ENCODE peak calls at places on chromosomes 16 and 17, in four cellular contexts. I, H, Y and F are unnamed samples.

GRCh38 chr17:77884019-77884418 is 74.5 kb upstream of the TNRC6C start:
- DNase-seq in I (no peak), H (no peak), Y (no peak), F (no peak)

GRCh38 chr16:67249178-67249759 is 490 bp downstream of the SLC9A5 start:
- DNase-seq in I (no peak), H (no peak), Y (no peak), F (no peak)

GRCh38 chr17:63096426-63096825 is 130.4 kb downstream of the TANC2 start:
- DNase-seq in I (no peak), H (peak), Y (peak), F (peak)

GRCh38 chr17:39096435-39097158 is 54.8 kb downstream of the PLXDC1 start:
- DNase-seq in I (no peak), H (no peak), Y (no peak), F (no peak)

GRCh38 chr17:68288375-68288774 is 2.6 kb downstream of the SLC16A6 start:
- DNase-seq in I (no peak), H (no peak), Y (no peak), F (no peak)

GRCh38 chr17:35498429-35499178 is 38.9 kb downstream of the SLFN12L start:
- DNase-seq in I (no peak), H (no peak), Y (no peak), F (no peak)

GRCh38 chr16:59635674-59636073 is 901.6 kb upstream of the GOT2 start:
- DNase-seq in I (no peak), H (peak), Y (peak), F (no peak)

GRCh38 chr17:58452738-58453137 is 35.4 kb upstream of the RNF43 start:
- DNase-seq in I (no peak), H (no peak), Y (no peak), F (no peak)

GRCh38 chr17:4914009-4914408 is 11.1 kb upstream of the CHRNE start:
- DNase-seq in I (no peak), H (no peak), Y (peak), F (no peak)

GRCh38 chr17:72104164-72104862 is 16.5 kb upstream of the SOX9 start:
- DNase-seq in I (no peak), H (no peak), Y (no peak), F (no peak)

GRCh38 chr16:49459953-49460735 is 86.5 kb downstream of the C16orf78 start:
- DNase-seq in I (peak), H (no peak), Y (no peak), F (no peak)

GRCh38 chr17:44384823-44385286 is 4.6 kb downstream of the ITGA2B start:
- DNase-seq in I (no peak), H (no peak), Y (no peak), F (no peak)

GRCh38 chr16:24544640-24545039 is 5.3 kb downstream of the RBBP6 start:
- DNase-seq in I (no peak), H (no peak), Y (peak), F (no peak)

GRCh38 chr17:8409966-8410881 is 12.6 kb upstream of the RNF222 start:
- DNase-seq in I (peak), H (no peak), Y (peak), F (peak)

GRCh38 chr16:57533618-57534336 is 2.6 kb downstream of the CCDC102A start:
- DNase-seq in I (peak), H (no peak), Y (no peak), F (no peak)

GRCh38 chr16:50667497-50668367 is 13.4 kb downstream of the SNX20 start:
- DNase-seq in I (no peak), H (no peak), Y (no peak), F (no peak)

GRCh38 chr17:34156401-34156740 is 98.7 kb upstream of the CCL2 start:
- DNase-seq in I (no peak), H (no peak), Y (no peak), F (no peak)

GRCh38 chr16:11203111-11203623 is 52.8 kb downstream of the SOCS1 start:
- DNase-seq in I (no peak), H (no peak), Y (no peak), F (no peak)

GRCh38 chr16:64391009-64391663 is 730.7 kb downstream of the CDH11 start:
- DNase-seq in I (no peak), H (no peak), Y (no peak), F (no peak)

GRCh38 chr16:81808933-81809480 is 29.9 kb downstream of the PLCG2 start:
- DNase-seq in I (no peak), H (no peak), Y (no peak), F (no peak)

GRCh38 chr16:89409161-89409711 is 81.1 kb downstream of the ANKRD11 start:
- DNase-seq in I (no peak), H (no peak), Y (no peak), F (no peak)

GRCh38 chr16:68259421-68259820 is 4.9 kb upstream of the SLC7A6 start:
- DNase-seq in I (no peak), H (no peak), Y (no peak), F (no peak)

GRCh38 chr16:31708348-31708747 is 165.3 kb upstream of the ZNF267 start:
- DNase-seq in I (no peak), H (no peak), Y (no peak), F (no peak)

GRCh38 chr16:89623511-89624232 is 10.2 kb downstream of the DPEP1 start:
- DNase-seq in I (no peak), H (no peak), Y (peak), F (no peak)

GRCh38 chr17:50474523-50474922 is 4.1 kb upstream of the RSAD1 start:
- DNase-seq in I (no peak), H (no peak), Y (no peak), F (no peak)

GRCh38 chr16:79772028-79772427 is 171.5 kb upstream of the MAF start:
- DNase-seq in I (no peak), H (no peak), Y (no peak), F (no peak)

GRCh38 chr16:26413780-26414179 is 652.9 kb upstream of the C16orf82 start:
- DNase-seq in I (no peak), H (no peak), Y (no peak), F (no peak)

GRCh38 chr16:30139895-30140481 is 17.0 kb upstream of the MAPK3 start:
- DNase-seq in I (no peak), H (no peak), Y (no peak), F (no peak)

GRCh38 chr16:26263406-26263805 is 571.6 kb downstream of the HS3ST4 start:
- DNase-seq in I (no peak), H (no peak), Y (no peak), F (no peak)

GRCh38 chr16:12587646-12588277 is 215.9 kb downstream of the CPPED1 start:
- DNase-seq in I (no peak), H (no peak), Y (no peak), F (no peak)

GRCh38 chr16:77591347-77591746 is 131.0 kb upstream of the NUDT7 start:
- DNase-seq in I (no peak), H (no peak), Y (no peak), F (no peak)

GRCh38 chr17:2393184-2393953 is 7.5 kb downstream of the MNT start:
- DNase-seq in I (peak), H (no peak), Y (peak), F (peak)

GRCh38 chr16:86991679-86992078 is 325.5 kb downstream of the C16orf95 start:
- DNase-seq in I (no peak), H (no peak), Y (no peak), F (no peak)

GRCh38 chr16:66416136-66416535 is 11.0 kb upstream of the BEAN1 start:
- DNase-seq in I (no peak), H (no peak), Y (peak), F (no peak)

GRCh38 chr16:50675686-50676610 is 5.2 kb downstream of the SNX20 start:
- DNase-seq in I (no peak), H (no peak), Y (no peak), F (no peak)

GRCh38 chr17:9647014-9647413 is 1.7 kb downstream of the USP43 start:
- DNase-seq in I (no peak), H (no peak), Y (no peak), F (no peak)

GRCh38 chr16:84503751-84504395 is 586 bp downstream of the MEAK7 start:
- DNase-seq in I (no peak), H (no peak), Y (peak), F (no peak)

GRCh38 chr17:2058521-2059124 is 3.7 kb downstream of the HIC1 start:
- DNase-seq in I (peak), H (no peak), Y (no peak), F (no peak)

GRCh38 chr17:80477647-80478478 is 1.5 kb upstream of the NPTX1 start:
- DNase-seq in I (no peak), H (no peak), Y (peak), F (no peak)
- TF ChIP-seq CTCF in I (no peak), H (peak), Y (peak), F (peak)

GRCh38 chr16:3987231-3987630 is 106.7 kb upstream of the CREBBP start:
- DNase-seq in I (no peak), H (no peak), Y (no peak), F (no peak)
- H3K4me3 ChIP-seq in I (no peak), H (no peak), Y (no peak), F (no peak)

GRCh38 chr17:17779015-17779611 is 57.7 kb downstream of the SREBF1 start:
- DNase-seq in I (no peak), H (no peak), Y (no peak), F (no peak)

GRCh38 chr17:17781591-17782424 is 55.0 kb downstream of the SREBF1 start:
- DNase-seq in I (peak), H (no peak), Y (peak), F (no peak)

GRCh38 chr17:17783121-17783824 is 53.5 kb downstream of the SREBF1 start:
- DNase-seq in I (peak), H (no peak), Y (no peak), F (no peak)

GRCh38 chr17:17782425-17783120 is 54.2 kb downstream of the SREBF1 start:
- DNase-seq in I (peak), H (no peak), Y (no peak), F (no peak)

GRCh38 chr17:17780941-17781590 is 55.7 kb downstream of the SREBF1 start:
- DNase-seq in I (peak), H (no peak), Y (no peak), F (no peak)
- TF ChIP-seq CTCF in I (no peak), H (peak), Y (peak), F (peak)

GRCh38 chr16:54287758-54288591 is 1.4 kb upstream of the IRX3 start:
- DNase-seq in I (no peak), H (no peak), Y (no peak), F (no peak)
- H3K4me3 ChIP-seq in I (peak), H (peak), Y (peak), F (peak)

GRCh38 chr17:65418622-65419021 is 142.8 kb downstream of the AXIN2 start:
- DNase-seq in I (no peak), H (no peak), Y (no peak), F (no peak)
- TF ChIP-seq CTCF in I (no peak), H (no peak), Y (peak), F (peak)

GRCh38 chr17:7313890-7314718 is 1.1 kb downstream of the GPS2 start:
- DNase-seq in I (no peak), H (no peak), Y (peak), F (no peak)

GRCh38 chr17:7312432-7313027 is 2.6 kb downstream of the GPS2 start:
- DNase-seq in I (no peak), H (no peak), Y (no peak), F (no peak)

GRCh38 chr17:7314719-7315569 is at the start of gene GPS2:
- DNase-seq in I (peak), H (peak), Y (peak), F (no peak)

GRCh38 chr17:7311110-7311698 is 3.8 kb downstream of the EIF5A start:
- DNase-seq in I (no peak), H (no peak), Y (no peak), F (no peak)

DNA sequence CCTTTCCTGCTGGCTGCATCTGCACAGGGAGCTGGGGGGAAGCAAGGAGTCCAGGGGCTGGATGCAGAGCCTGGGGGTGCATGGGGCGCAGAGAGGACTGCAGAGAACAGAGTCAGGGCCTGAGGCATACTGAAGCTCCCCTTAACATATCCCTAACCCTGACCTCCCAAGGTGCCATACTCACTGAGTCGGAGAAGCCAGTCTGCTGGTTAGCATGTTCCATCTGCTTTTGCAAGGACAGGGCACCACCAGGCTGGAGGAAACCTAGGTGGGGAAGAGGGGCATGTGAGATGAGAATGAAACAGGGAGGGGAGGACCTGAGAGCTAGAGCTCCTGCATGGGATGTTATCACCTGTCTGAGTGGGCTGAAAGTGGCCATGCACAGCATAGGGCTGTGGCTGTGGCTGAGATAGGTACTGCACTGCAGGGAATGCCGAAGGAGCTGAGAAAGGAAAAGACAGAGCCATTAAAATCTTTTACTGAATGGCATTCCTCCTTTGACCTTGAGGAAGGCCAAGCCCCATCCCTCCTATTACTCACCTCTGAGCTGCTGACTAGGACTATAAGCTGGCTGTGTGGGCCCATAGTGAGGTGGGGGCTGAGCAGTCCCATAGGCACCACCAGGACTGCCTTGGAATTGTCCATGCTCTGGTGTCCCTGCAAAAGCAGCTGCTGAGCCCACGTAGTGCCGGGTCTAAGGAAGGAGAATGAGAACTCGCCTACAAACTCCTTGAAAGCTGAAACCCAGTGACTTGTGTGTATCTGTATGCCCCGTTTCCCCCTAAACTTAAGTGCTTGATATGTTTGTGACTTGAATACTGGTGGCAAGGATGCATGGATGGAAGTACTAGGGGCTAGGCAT is 1.9 kb downstream of the GPS2 start:
- DNase-seq in I (no peak), H (no peak), Y (no peak), F (no peak)
- H3K4me3 ChIP-seq in I (peak), H (no peak), Y (no peak), F (no peak)